ENCODE peak calls at places on chromosome 19, in five cellular contexts. One of them, this sample, is unnamed.

GRCh38 chr19:48968179-48968661 is 3.1 kb downstream of the FTL start:
- DNase-seq in K562: no peak
- DNase-seq in GM12878: no peak
- DNase-seq in H1: no peak
- DNase-seq in HepG2: peak; percentile 39
- DNase-seq in this sample: no peak

GRCh38 chr19:53989600-53990533 is 1.6 kb upstream of the CACNG6 start:
- DNase-seq in K562: no peak
- DNase-seq in GM12878: no peak
- DNase-seq in H1: no peak
- DNase-seq in HepG2: no peak
- DNase-seq in this sample: peak; percentile 57

GRCh38 chr19:32308436-32309077 is 36.9 kb upstream of the ZNF507 start:
- DNase-seq in K562: no peak
- DNase-seq in GM12878: no peak
- DNase-seq in H1: no peak
- DNase-seq in HepG2: no peak
- DNase-seq in this sample: no peak

GRCh38 chr19:5131866-5132561 is 163.1 kb downstream of the KDM4B start:
- DNase-seq in K562: no peak
- DNase-seq in GM12878: no peak
- DNase-seq in H1: no peak
- DNase-seq in HepG2: no peak
- DNase-seq in this sample: no peak

GRCh38 chr19:8307400-8307964 is 676 bp downstream of the CD320 start:
- DNase-seq in K562: peak; percentile 55
- DNase-seq in GM12878: no peak
- DNase-seq in H1: no peak
- DNase-seq in HepG2: peak; percentile 23
- DNase-seq in this sample: no peak

GRCh38 chr19:42132030-42132628 is at the start of gene POU2F2:
- DNase-seq in K562: peak; percentile 19
- DNase-seq in GM12878: peak; percentile 41
- DNase-seq in H1: no peak
- DNase-seq in HepG2: no peak
- DNase-seq in this sample: no peak

GRCh38 chr19:36257512-36257876 is 42.6 kb downstream of the ZNF146 start:
- DNase-seq in K562: no peak
- DNase-seq in GM12878: no peak
- DNase-seq in H1: no peak
- DNase-seq in HepG2: no peak
- DNase-seq in this sample: no peak

GRCh38 chr19:38663957-38664502 is 16.6 kb downstream of the ACTN4 start:
- DNase-seq in K562: peak; percentile 76
- DNase-seq in GM12878: no peak
- DNase-seq in H1: no peak
- DNase-seq in HepG2: no peak
- DNase-seq in this sample: no peak

GRCh38 chr19:1018393-1018792 is 2.5 kb downstream of the TMEM259 start:
- DNase-seq in K562: peak; percentile 66
- DNase-seq in GM12878: no peak
- DNase-seq in H1: no peak
- DNase-seq in HepG2: no peak
- DNase-seq in this sample: no peak

GRCh38 chr19:8482696-8483095 is 19.7 kb downstream of the PRAM1 start:
- DNase-seq in K562: no peak
- DNase-seq in GM12878: no peak
- DNase-seq in H1: no peak
- DNase-seq in HepG2: no peak
- DNase-seq in this sample: no peak

GRCh38 chr19:41868120-41868988 is 8.3 kb downstream of the RPS19 start:
- DNase-seq in K562: no peak
- DNase-seq in GM12878: no peak
- DNase-seq in H1: no peak
- DNase-seq in HepG2: no peak
- DNase-seq in this sample: no peak

GRCh38 chr19:4969772-4970531 is 1.0 kb downstream of the KDM4B start:
- DNase-seq in K562: peak; percentile 44
- DNase-seq in GM12878: peak; percentile 27
- DNase-seq in H1: no peak
- DNase-seq in HepG2: no peak
- DNase-seq in this sample: no peak

GRCh38 chr19:39021063-39021462 is 11.3 kb downstream of the FBXO27 start:
- DNase-seq in K562: no peak
- DNase-seq in GM12878: peak; percentile 48
- DNase-seq in H1: no peak
- DNase-seq in HepG2: no peak
- DNase-seq in this sample: no peak

GRCh38 chr19:31976775-31977536 is 368.5 kb upstream of the ZNF507 start:
- DNase-seq in K562: no peak
- DNase-seq in GM12878: no peak
- DNase-seq in H1: no peak
- DNase-seq in HepG2: no peak
- DNase-seq in this sample: no peak

GRCh38 chr19:17210296-17210695 is 4.9 kb upstream of the USE1 start:
- DNase-seq in K562: no peak
- DNase-seq in GM12878: no peak
- DNase-seq in H1: no peak
- DNase-seq in HepG2: no peak
- DNase-seq in this sample: no peak

GRCh38 chr19:54430306-54431254 is 15.3 kb downstream of the TTYH1 start:
- DNase-seq in K562: peak; percentile 63
- DNase-seq in GM12878: no peak
- DNase-seq in H1: no peak
- DNase-seq in HepG2: no peak
- DNase-seq in this sample: no peak

GRCh38 chr19:17394891-17395415 is 957 bp upstream of the CCDC194 start:
- DNase-seq in K562: peak; percentile 91
- DNase-seq in GM12878: no peak
- DNase-seq in H1: peak; percentile 86
- DNase-seq in HepG2: no peak
- DNase-seq in this sample: peak; percentile 48

GRCh38 chr19:40907968-40908735 is 26.1 kb upstream of the CYP2A7 start:
- DNase-seq in K562: peak; percentile 59
- DNase-seq in GM12878: no peak
- DNase-seq in H1: no peak
- DNase-seq in HepG2: no peak
- DNase-seq in this sample: no peak

GRCh38 chr19:17325881-17326594 is 8.6 kb downstream of the ANO8 start:
- DNase-seq in K562: no peak
- DNase-seq in GM12878: no peak
- DNase-seq in H1: no peak
- DNase-seq in HepG2: no peak
- DNase-seq in this sample: no peak

GRCh38 chr19:28980236-28980868 is 232.6 kb downstream of the UQCRFS1 start:
- DNase-seq in K562: no peak
- DNase-seq in GM12878: no peak
- DNase-seq in H1: no peak
- DNase-seq in HepG2: no peak
- DNase-seq in this sample: no peak

GRCh38 chr19:6014551-6015135 is 36.7 kb upstream of the RANBP3 start:
- DNase-seq in K562: no peak
- DNase-seq in GM12878: no peak
- DNase-seq in H1: no peak
- DNase-seq in HepG2: no peak
- DNase-seq in this sample: no peak

GRCh38 chr19:3358392-3358918 is 7.9 kb upstream of the NFIC start:
- DNase-seq in K562: no peak
- DNase-seq in GM12878: no peak
- DNase-seq in H1: no peak
- DNase-seq in HepG2: no peak
- DNase-seq in this sample: no peak

DNA sequence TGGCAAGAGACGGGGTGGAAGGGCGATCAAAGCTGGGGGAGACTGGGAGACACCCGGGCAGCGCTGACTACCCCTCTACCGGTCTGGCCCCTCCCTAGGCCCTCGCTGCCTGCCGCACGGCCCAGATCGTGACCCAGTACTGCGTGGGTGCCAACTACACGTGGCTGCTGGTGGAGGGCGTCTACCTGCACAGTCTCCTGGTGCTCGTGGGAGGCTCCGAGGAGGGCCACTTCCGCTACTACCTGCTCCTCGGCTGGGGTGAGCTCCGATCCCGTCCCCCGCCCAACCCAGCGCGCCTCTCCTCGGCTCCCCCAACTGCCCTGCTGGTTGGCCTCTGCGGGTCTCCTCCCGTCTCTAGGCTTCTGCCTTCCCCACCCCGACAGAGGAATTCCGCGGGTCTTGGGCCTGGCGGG is 8.8 kb downstream of the GIPR start:
- DNase-seq in K562: no peak
- DNase-seq in GM12878: no peak
- DNase-seq in H1: no peak
- DNase-seq in HepG2: no peak
- DNase-seq in this sample: no peak
- TF ChIP-seq HDAC2 in K562: no peak
- TF ChIP-seq HDAC2 in GM12878: no peak
- TF ChIP-seq HDAC2 in H1: no peak
- TF ChIP-seq HDAC2 in HepG2: no peak
- TF ChIP-seq HDAC2 in this sample: no peak

DNA sequence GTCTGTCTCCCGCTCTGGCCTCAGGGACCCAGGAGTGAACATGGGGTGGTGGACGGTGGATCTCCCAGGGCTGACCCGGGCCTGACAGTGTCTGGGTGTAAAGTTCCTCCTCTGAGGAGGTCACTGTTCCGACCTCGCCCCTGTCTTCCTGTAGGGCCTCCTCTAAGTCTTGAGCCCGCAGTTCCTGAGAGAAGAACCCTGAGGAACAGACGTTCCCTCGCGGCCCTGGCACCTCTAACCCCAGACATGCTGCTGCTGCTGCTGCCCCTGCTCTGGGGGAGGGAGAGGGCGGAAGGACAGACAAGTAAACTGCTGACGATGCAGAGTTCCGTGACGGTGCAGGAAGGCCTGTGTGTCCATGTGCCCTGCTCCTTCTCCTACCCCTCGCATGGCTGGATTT is at the start of gene SIGLEC9:
- DNase-seq in K562: no peak
- DNase-seq in GM12878: no peak
- DNase-seq in H1: no peak
- DNase-seq in HepG2: no peak
- DNase-seq in this sample: no peak
- TF ChIP-seq HDAC2 in K562: no peak
- TF ChIP-seq HDAC2 in GM12878: no peak
- TF ChIP-seq HDAC2 in H1: no peak
- TF ChIP-seq HDAC2 in HepG2: no peak
- TF ChIP-seq HDAC2 in this sample: no peak

GRCh38 chr19:46295401-46296308 is 1.2 kb upstream of the HIF3A start:
- DNase-seq in K562: no peak
- DNase-seq in GM12878: no peak
- DNase-seq in H1: no peak
- DNase-seq in HepG2: no peak
- DNase-seq in this sample: no peak

GRCh38 chr19:46296722-46297431 is at the start of gene HIF3A:
- DNase-seq in K562: peak; percentile 10
- DNase-seq in GM12878: no peak
- DNase-seq in H1: peak; percentile 82
- DNase-seq in HepG2: no peak
- DNase-seq in this sample: no peak

GRCh38 chr19:46291829-46292228 is 5.0 kb upstream of the HIF3A start:
- DNase-seq in K562: no peak
- DNase-seq in GM12878: no peak
- DNase-seq in H1: no peak
- DNase-seq in HepG2: no peak
- DNase-seq in this sample: no peak

GRCh38 chr19:46297700-46298476 is 1.0 kb downstream of the HIF3A start:
- DNase-seq in K562: peak; percentile 20
- DNase-seq in GM12878: no peak
- DNase-seq in H1: no peak
- DNase-seq in HepG2: no peak
- DNase-seq in this sample: no peak

GRCh38 chr19:46294475-46294874 is 2.4 kb upstream of the HIF3A start:
- DNase-seq in K562: no peak
- DNase-seq in GM12878: no peak
- DNase-seq in H1: no peak
- DNase-seq in HepG2: no peak
- DNase-seq in this sample: no peak
- TF ChIP-seq HDAC2 in K562: no peak
- TF ChIP-seq HDAC2 in GM12878: no peak
- TF ChIP-seq HDAC2 in H1: no peak
- TF ChIP-seq HDAC2 in HepG2: no peak
- TF ChIP-seq HDAC2 in this sample: no peak

GRCh38 chr19:50273821-50274220 is 55.4 kb downstream of the KCNC3 start:
- DNase-seq in K562: no peak
- DNase-seq in GM12878: no peak
- DNase-seq in H1: no peak
- DNase-seq in HepG2: no peak
- DNase-seq in this sample: no peak

GRCh38 chr19:50272263-50272897 is 56.8 kb downstream of the KCNC3 start:
- DNase-seq in K562: no peak
- DNase-seq in GM12878: no peak
- DNase-seq in H1: no peak
- DNase-seq in HepG2: no peak
- DNase-seq in this sample: no peak

GRCh38 chr19:50276370-50277063 is 52.7 kb downstream of the KCNC3 start:
- DNase-seq in K562: peak; percentile 24
- DNase-seq in GM12878: no peak
- DNase-seq in H1: no peak
- DNase-seq in HepG2: no peak
- DNase-seq in this sample: no peak

GRCh38 chr19:50277966-50278580 is 51.1 kb downstream of the KCNC3 start:
- DNase-seq in K562: no peak
- DNase-seq in GM12878: no peak
- DNase-seq in H1: no peak
- DNase-seq in HepG2: no peak
- DNase-seq in this sample: no peak

DNA sequence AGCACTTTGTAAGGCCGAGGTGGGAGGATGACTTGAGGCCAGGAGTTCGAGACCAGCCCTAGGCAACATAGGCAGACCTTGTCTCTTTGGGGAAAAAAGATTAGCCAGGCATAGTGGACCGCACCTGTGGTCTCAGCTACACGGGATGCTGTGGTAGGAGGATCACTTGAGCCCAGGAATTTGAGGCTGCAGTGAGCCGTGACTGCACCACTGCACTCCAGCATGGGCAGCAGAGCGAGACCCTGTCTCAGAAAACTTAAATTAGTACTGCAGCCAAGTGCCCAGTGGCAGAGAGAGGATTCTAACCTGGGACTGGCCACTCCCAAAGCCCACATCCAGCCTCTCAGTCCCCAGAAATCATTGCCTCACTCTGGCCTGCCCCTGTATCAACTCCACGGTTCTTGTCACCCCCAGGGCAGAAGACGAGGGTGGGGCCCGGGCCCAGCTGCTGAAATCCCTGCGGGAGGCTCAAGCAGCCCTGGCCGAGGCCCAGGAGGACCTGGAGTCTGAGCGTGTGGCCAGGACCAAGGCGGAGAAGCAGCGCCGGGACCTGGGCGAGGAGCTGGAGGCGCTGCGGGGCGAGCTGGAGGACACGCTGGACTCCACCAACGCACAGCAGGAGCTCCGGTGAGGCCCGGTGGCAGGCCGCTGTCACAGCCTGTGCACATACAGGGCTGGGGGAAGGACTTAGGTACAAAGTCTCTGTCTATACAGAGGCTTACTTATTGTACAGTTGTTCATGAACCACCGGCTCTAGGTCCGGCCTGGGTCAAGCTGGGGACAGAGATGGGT is 53.4 kb downstream of the KCNC3 start:
- DNase-seq in K562: no peak
- DNase-seq in GM12878: no peak
- DNase-seq in H1: no peak
- DNase-seq in HepG2: peak; percentile 79
- DNase-seq in this sample: no peak
- TF ChIP-seq HDAC2 in K562: no peak
- TF ChIP-seq HDAC2 in GM12878: no peak
- TF ChIP-seq HDAC2 in H1: no peak
- TF ChIP-seq HDAC2 in HepG2: peak; percentile 67
- TF ChIP-seq HDAC2 in this sample: no peak

This sample was measured in A549.